ENCODE peak calls at places on chromosomes 1 and 21, in nine cellular contexts. One of them, this sample, is unnamed.

GRCh38 chr1:34781844-34782391 is 904 bp downstream of the GJB3 start:
- DNase-seq in HS-27A: no peak
- DNase-seq in hepatocyte: no peak
- DNase-seq in skeletal muscle cell: no peak
- DNase-seq in hypothalamus: no peak
- DNase-seq in activated naive CD8-positive, alpha-beta T cell treated with anti-CD3 and anti-CD28 coated beads, Interleukin-2, amount 50 U/mL, for 24 hours: no peak
- DNase-seq in NCI-H1092 treated with DMSO at 0.1 percent for 48 hours: no peak
- DNase-seq in NCI-H1436: no peak
- DNase-seq in AG08395: no peak
- DNase-seq in this sample: no peak

GRCh38 chr1:172941945-172942344 is 108.8 kb downstream of the TNFSF18 start:
- DNase-seq in HS-27A: no peak
- DNase-seq in hepatocyte: no peak
- DNase-seq in skeletal muscle cell: no peak
- DNase-seq in hypothalamus: no peak
- DNase-seq in activated naive CD8-positive, alpha-beta T cell treated with anti-CD3 and anti-CD28 coated beads, Interleukin-2, amount 50 U/mL, for 24 hours: no peak
- DNase-seq in NCI-H1092 treated with DMSO at 0.1 percent for 48 hours: no peak
- DNase-seq in NCI-H1436: no peak
- DNase-seq in AG08395: no peak
- DNase-seq in this sample: no peak

GRCh38 chr1:113109908-113110554 is 37.0 kb downstream of the LRIG2 start:
- DNase-seq in HS-27A: no peak
- DNase-seq in hepatocyte: peak; percentile 35
- DNase-seq in skeletal muscle cell: peak; percentile 83
- DNase-seq in hypothalamus: peak; percentile 23
- DNase-seq in activated naive CD8-positive, alpha-beta T cell treated with anti-CD3 and anti-CD28 coated beads, Interleukin-2, amount 50 U/mL, for 24 hours: no peak
- DNase-seq in NCI-H1092 treated with DMSO at 0.1 percent for 48 hours: no peak
- DNase-seq in NCI-H1436: no peak
- DNase-seq in AG08395: peak; percentile 95
- DNase-seq in this sample: no peak

GRCh38 chr1:51558375-51558924 is 39.4 kb upstream of the EPS15 start:
- DNase-seq in HS-27A: peak; percentile 99
- DNase-seq in hepatocyte: no peak
- DNase-seq in skeletal muscle cell: no peak
- DNase-seq in hypothalamus: no peak
- DNase-seq in activated naive CD8-positive, alpha-beta T cell treated with anti-CD3 and anti-CD28 coated beads, Interleukin-2, amount 50 U/mL, for 24 hours: no peak
- DNase-seq in NCI-H1092 treated with DMSO at 0.1 percent for 48 hours: no peak
- DNase-seq in NCI-H1436: no peak
- DNase-seq in AG08395: peak; percentile 39
- DNase-seq in this sample: no peak

GRCh38 chr1:80776286-80776685 is 1024.4 kb upstream of the ADGRL2 start:
- DNase-seq in HS-27A: no peak
- DNase-seq in hepatocyte: peak; percentile 29
- DNase-seq in skeletal muscle cell: no peak
- DNase-seq in hypothalamus: no peak
- DNase-seq in activated naive CD8-positive, alpha-beta T cell treated with anti-CD3 and anti-CD28 coated beads, Interleukin-2, amount 50 U/mL, for 24 hours: no peak
- DNase-seq in NCI-H1092 treated with DMSO at 0.1 percent for 48 hours: no peak
- DNase-seq in NCI-H1436: no peak
- DNase-seq in AG08395: no peak
- DNase-seq in this sample: no peak

GRCh38 chr1:60949154-60949825 is 133.1 kb upstream of the NFIA start:
- DNase-seq in HS-27A: no peak
- DNase-seq in hepatocyte: no peak
- DNase-seq in skeletal muscle cell: no peak
- DNase-seq in hypothalamus: no peak
- DNase-seq in activated naive CD8-positive, alpha-beta T cell treated with anti-CD3 and anti-CD28 coated beads, Interleukin-2, amount 50 U/mL, for 24 hours: no peak
- DNase-seq in NCI-H1092 treated with DMSO at 0.1 percent for 48 hours: no peak
- DNase-seq in NCI-H1436: no peak
- DNase-seq in AG08395: no peak
- DNase-seq in this sample: no peak

GRCh38 chr1:177306019-177306415 is 135.3 kb downstream of the BRINP2 start:
- DNase-seq in HS-27A: no peak
- DNase-seq in hepatocyte: no peak
- DNase-seq in skeletal muscle cell: no peak
- DNase-seq in hypothalamus: no peak
- DNase-seq in activated naive CD8-positive, alpha-beta T cell treated with anti-CD3 and anti-CD28 coated beads, Interleukin-2, amount 50 U/mL, for 24 hours: no peak
- DNase-seq in NCI-H1092 treated with DMSO at 0.1 percent for 48 hours: no peak
- DNase-seq in NCI-H1436: no peak
- DNase-seq in AG08395: no peak
- DNase-seq in this sample: no peak

GRCh38 chr1:173048629-173049326 is 2.0 kb downstream of the TNFSF18 start:
- DNase-seq in HS-27A: no peak
- DNase-seq in hepatocyte: no peak
- DNase-seq in skeletal muscle cell: no peak
- DNase-seq in hypothalamus: no peak
- DNase-seq in activated naive CD8-positive, alpha-beta T cell treated with anti-CD3 and anti-CD28 coated beads, Interleukin-2, amount 50 U/mL, for 24 hours: no peak
- DNase-seq in NCI-H1092 treated with DMSO at 0.1 percent for 48 hours: no peak
- DNase-seq in NCI-H1436: no peak
- DNase-seq in AG08395: peak; percentile 32
- DNase-seq in this sample: no peak

GRCh38 chr1:14320986-14321385 is 277.5 kb upstream of the KAZN start:
- DNase-seq in HS-27A: no peak
- DNase-seq in hepatocyte: no peak
- DNase-seq in skeletal muscle cell: no peak
- DNase-seq in hypothalamus: no peak
- DNase-seq in activated naive CD8-positive, alpha-beta T cell treated with anti-CD3 and anti-CD28 coated beads, Interleukin-2, amount 50 U/mL, for 24 hours: no peak
- DNase-seq in NCI-H1092 treated with DMSO at 0.1 percent for 48 hours: no peak
- DNase-seq in NCI-H1436: no peak
- DNase-seq in AG08395: no peak
- DNase-seq in this sample: no peak

GRCh38 chr1:14980801-14981200 is 172.7 kb upstream of the TMEM51 start:
- DNase-seq in HS-27A: no peak
- DNase-seq in hepatocyte: no peak
- DNase-seq in skeletal muscle cell: peak; percentile 36
- DNase-seq in hypothalamus: peak; percentile 15
- DNase-seq in activated naive CD8-positive, alpha-beta T cell treated with anti-CD3 and anti-CD28 coated beads, Interleukin-2, amount 50 U/mL, for 24 hours: no peak
- DNase-seq in NCI-H1092 treated with DMSO at 0.1 percent for 48 hours: no peak
- DNase-seq in NCI-H1436: no peak
- DNase-seq in AG08395: no peak
- DNase-seq in this sample: no peak

GRCh38 chr1:1337793-1338147 is 6.7 kb downstream of the TAS1R3 start:
- DNase-seq in HS-27A: no peak
- DNase-seq in hepatocyte: no peak
- DNase-seq in skeletal muscle cell: no peak
- DNase-seq in hypothalamus: no peak
- DNase-seq in activated naive CD8-positive, alpha-beta T cell treated with anti-CD3 and anti-CD28 coated beads, Interleukin-2, amount 50 U/mL, for 24 hours: peak; percentile 63
- DNase-seq in NCI-H1092 treated with DMSO at 0.1 percent for 48 hours: no peak
- DNase-seq in NCI-H1436: no peak
- DNase-seq in AG08395: no peak
- DNase-seq in this sample: no peak

GRCh38 chr1:171139890-171140289 is 45.2 kb upstream of the FMO2 start:
- DNase-seq in HS-27A: no peak
- DNase-seq in hepatocyte: no peak
- DNase-seq in skeletal muscle cell: no peak
- DNase-seq in hypothalamus: no peak
- DNase-seq in activated naive CD8-positive, alpha-beta T cell treated with anti-CD3 and anti-CD28 coated beads, Interleukin-2, amount 50 U/mL, for 24 hours: no peak
- DNase-seq in NCI-H1092 treated with DMSO at 0.1 percent for 48 hours: no peak
- DNase-seq in NCI-H1436: peak; percentile 12
- DNase-seq in AG08395: no peak
- DNase-seq in this sample: no peak

GRCh38 chr1:3771108-3772026 is 1.2 kb upstream of the SMIM1 start:
- DNase-seq in HS-27A: no peak
- DNase-seq in hepatocyte: no peak
- DNase-seq in skeletal muscle cell: no peak
- DNase-seq in hypothalamus: no peak
- DNase-seq in activated naive CD8-positive, alpha-beta T cell treated with anti-CD3 and anti-CD28 coated beads, Interleukin-2, amount 50 U/mL, for 24 hours: peak; percentile 17
- DNase-seq in NCI-H1092 treated with DMSO at 0.1 percent for 48 hours: no peak
- DNase-seq in NCI-H1436: no peak
- DNase-seq in AG08395: no peak
- DNase-seq in this sample: no peak

GRCh38 chr1:80023366-80023765 is 1016.8 kb upstream of the ADGRL4 start:
- DNase-seq in HS-27A: no peak
- DNase-seq in hepatocyte: no peak
- DNase-seq in skeletal muscle cell: no peak
- DNase-seq in hypothalamus: no peak
- DNase-seq in activated naive CD8-positive, alpha-beta T cell treated with anti-CD3 and anti-CD28 coated beads, Interleukin-2, amount 50 U/mL, for 24 hours: no peak
- DNase-seq in NCI-H1092 treated with DMSO at 0.1 percent for 48 hours: no peak
- DNase-seq in NCI-H1436: no peak
- DNase-seq in AG08395: peak; percentile 15
- DNase-seq in this sample: no peak

GRCh38 chr1:24364605-24364974 is 45.4 kb downstream of the GRHL3 start:
- DNase-seq in HS-27A: no peak
- DNase-seq in hepatocyte: no peak
- DNase-seq in skeletal muscle cell: no peak
- DNase-seq in hypothalamus: no peak
- DNase-seq in activated naive CD8-positive, alpha-beta T cell treated with anti-CD3 and anti-CD28 coated beads, Interleukin-2, amount 50 U/mL, for 24 hours: no peak
- DNase-seq in NCI-H1092 treated with DMSO at 0.1 percent for 48 hours: no peak
- DNase-seq in NCI-H1436: no peak
- DNase-seq in AG08395: no peak
- DNase-seq in this sample: no peak

GRCh38 chr1:54336121-54336520 is 70.1 kb downstream of the SSBP3 start:
- DNase-seq in HS-27A: no peak
- DNase-seq in hepatocyte: no peak
- DNase-seq in skeletal muscle cell: no peak
- DNase-seq in hypothalamus: no peak
- DNase-seq in activated naive CD8-positive, alpha-beta T cell treated with anti-CD3 and anti-CD28 coated beads, Interleukin-2, amount 50 U/mL, for 24 hours: no peak
- DNase-seq in NCI-H1092 treated with DMSO at 0.1 percent for 48 hours: no peak
- DNase-seq in NCI-H1436: no peak
- DNase-seq in AG08395: no peak
- DNase-seq in this sample: no peak

GRCh38 chr1:111857251-111857651 is 101.5 kb downstream of the DDX20 start:
- DNase-seq in HS-27A: no peak
- DNase-seq in hepatocyte: no peak
- DNase-seq in skeletal muscle cell: no peak
- DNase-seq in hypothalamus: peak; percentile 49
- DNase-seq in activated naive CD8-positive, alpha-beta T cell treated with anti-CD3 and anti-CD28 coated beads, Interleukin-2, amount 50 U/mL, for 24 hours: no peak
- DNase-seq in NCI-H1092 treated with DMSO at 0.1 percent for 48 hours: peak; percentile 51
- DNase-seq in NCI-H1436: no peak
- DNase-seq in AG08395: no peak
- DNase-seq in this sample: no peak

GRCh38 chr1:13899856-13900255 is 199.9 kb downstream of the PRDM2 start:
- DNase-seq in HS-27A: no peak
- DNase-seq in hepatocyte: no peak
- DNase-seq in skeletal muscle cell: peak; percentile 73
- DNase-seq in hypothalamus: no peak
- DNase-seq in activated naive CD8-positive, alpha-beta T cell treated with anti-CD3 and anti-CD28 coated beads, Interleukin-2, amount 50 U/mL, for 24 hours: no peak
- DNase-seq in NCI-H1092 treated with DMSO at 0.1 percent for 48 hours: no peak
- DNase-seq in NCI-H1436: no peak
- DNase-seq in AG08395: peak; percentile 45
- DNase-seq in this sample: no peak

GRCh38 chr1:171501305-171502021 is 16.1 kb downstream of the PRRC2C start:
- DNase-seq in HS-27A: no peak
- DNase-seq in hepatocyte: no peak
- DNase-seq in skeletal muscle cell: no peak
- DNase-seq in hypothalamus: no peak
- DNase-seq in activated naive CD8-positive, alpha-beta T cell treated with anti-CD3 and anti-CD28 coated beads, Interleukin-2, amount 50 U/mL, for 24 hours: no peak
- DNase-seq in NCI-H1092 treated with DMSO at 0.1 percent for 48 hours: no peak
- DNase-seq in NCI-H1436: no peak
- DNase-seq in AG08395: no peak
- DNase-seq in this sample: no peak

GRCh38 chr1:31750858-31751638 is 13.1 kb downstream of the ADGRB2 start:
- DNase-seq in HS-27A: no peak
- DNase-seq in hepatocyte: no peak
- DNase-seq in skeletal muscle cell: no peak
- DNase-seq in hypothalamus: no peak
- DNase-seq in activated naive CD8-positive, alpha-beta T cell treated with anti-CD3 and anti-CD28 coated beads, Interleukin-2, amount 50 U/mL, for 24 hours: no peak
- DNase-seq in NCI-H1092 treated with DMSO at 0.1 percent for 48 hours: no peak
- DNase-seq in NCI-H1436: no peak
- DNase-seq in AG08395: peak; percentile 79
- DNase-seq in this sample: no peak

GRCh38 chr1:94992161-94992560 is 65.3 kb upstream of the CNN3 start:
- DNase-seq in HS-27A: no peak
- DNase-seq in hepatocyte: no peak
- DNase-seq in skeletal muscle cell: no peak
- DNase-seq in hypothalamus: no peak
- DNase-seq in activated naive CD8-positive, alpha-beta T cell treated with anti-CD3 and anti-CD28 coated beads, Interleukin-2, amount 50 U/mL, for 24 hours: no peak
- DNase-seq in NCI-H1092 treated with DMSO at 0.1 percent for 48 hours: no peak
- DNase-seq in NCI-H1436: no peak
- DNase-seq in AG08395: no peak
- DNase-seq in this sample: no peak

GRCh38 chr1:219163401-219163954 is 10.2 kb upstream of the LYPLAL1 start:
- DNase-seq in HS-27A: no peak
- DNase-seq in hepatocyte: no peak
- DNase-seq in skeletal muscle cell: no peak
- DNase-seq in hypothalamus: no peak
- DNase-seq in activated naive CD8-positive, alpha-beta T cell treated with anti-CD3 and anti-CD28 coated beads, Interleukin-2, amount 50 U/mL, for 24 hours: no peak
- DNase-seq in NCI-H1092 treated with DMSO at 0.1 percent for 48 hours: no peak
- DNase-seq in NCI-H1436: no peak
- DNase-seq in AG08395: no peak
- DNase-seq in this sample: no peak

GRCh38 chr21:44485254-44485793 is 30.0 kb downstream of the LRRC3 start:
- DNase-seq in HS-27A: no peak
- DNase-seq in hepatocyte: peak; percentile 75
- DNase-seq in skeletal muscle cell: no peak
- DNase-seq in hypothalamus: no peak
- DNase-seq in activated naive CD8-positive, alpha-beta T cell treated with anti-CD3 and anti-CD28 coated beads, Interleukin-2, amount 50 U/mL, for 24 hours: peak; percentile 10
- DNase-seq in NCI-H1092 treated with DMSO at 0.1 percent for 48 hours: peak; percentile 86
- DNase-seq in NCI-H1436: no peak
- DNase-seq in AG08395: no peak
- DNase-seq in this sample: no peak

GRCh38 chr1:229596961-229597699 is 28.8 kb downstream of the TAF5L start:
- DNase-seq in HS-27A: peak; percentile 3
- DNase-seq in hepatocyte: no peak
- DNase-seq in skeletal muscle cell: peak; percentile 16
- DNase-seq in hypothalamus: no peak
- DNase-seq in activated naive CD8-positive, alpha-beta T cell treated with anti-CD3 and anti-CD28 coated beads, Interleukin-2, amount 50 U/mL, for 24 hours: no peak
- DNase-seq in NCI-H1092 treated with DMSO at 0.1 percent for 48 hours: no peak
- DNase-seq in NCI-H1436: no peak
- DNase-seq in AG08395: peak; percentile 83
- DNase-seq in this sample: no peak

GRCh38 chr1:229863651-229864545 is 203.1 kb upstream of the GALNT2 start:
- DNase-seq in HS-27A: no peak
- DNase-seq in hepatocyte: no peak
- DNase-seq in skeletal muscle cell: no peak
- DNase-seq in hypothalamus: peak; percentile 14
- DNase-seq in activated naive CD8-positive, alpha-beta T cell treated with anti-CD3 and anti-CD28 coated beads, Interleukin-2, amount 50 U/mL, for 24 hours: no peak
- DNase-seq in NCI-H1092 treated with DMSO at 0.1 percent for 48 hours: no peak
- DNase-seq in NCI-H1436: no peak
- DNase-seq in AG08395: no peak
- DNase-seq in this sample: no peak

GRCh38 chr1:212162635-212163034 is 122.6 kb upstream of the PPP2R5A start:
- DNase-seq in HS-27A: no peak
- DNase-seq in hepatocyte: no peak
- DNase-seq in skeletal muscle cell: peak; percentile 29
- DNase-seq in hypothalamus: no peak
- DNase-seq in activated naive CD8-positive, alpha-beta T cell treated with anti-CD3 and anti-CD28 coated beads, Interleukin-2, amount 50 U/mL, for 24 hours: peak; percentile 20
- DNase-seq in NCI-H1092 treated with DMSO at 0.1 percent for 48 hours: peak; percentile 21
- DNase-seq in NCI-H1436: no peak
- DNase-seq in AG08395: peak; percentile 43
- DNase-seq in this sample: no peak

GRCh38 chr21:28712396-28712795 is 280.3 kb downstream of the LTN1 start:
- DNase-seq in HS-27A: no peak
- DNase-seq in hepatocyte: no peak
- DNase-seq in skeletal muscle cell: no peak
- DNase-seq in hypothalamus: no peak
- DNase-seq in activated naive CD8-positive, alpha-beta T cell treated with anti-CD3 and anti-CD28 coated beads, Interleukin-2, amount 50 U/mL, for 24 hours: no peak
- DNase-seq in NCI-H1092 treated with DMSO at 0.1 percent for 48 hours: no peak
- DNase-seq in NCI-H1436: no peak
- DNase-seq in AG08395: peak; percentile 7
- DNase-seq in this sample: no peak

GRCh38 chr1:215682232-215682631 is 115.1 kb downstream of the KCTD3 start:
- DNase-seq in HS-27A: no peak
- DNase-seq in hepatocyte: no peak
- DNase-seq in skeletal muscle cell: no peak
- DNase-seq in hypothalamus: no peak
- DNase-seq in activated naive CD8-positive, alpha-beta T cell treated with anti-CD3 and anti-CD28 coated beads, Interleukin-2, amount 50 U/mL, for 24 hours: no peak
- DNase-seq in NCI-H1092 treated with DMSO at 0.1 percent for 48 hours: peak; percentile 46
- DNase-seq in NCI-H1436: peak; percentile 16
- DNase-seq in AG08395: no peak
- DNase-seq in this sample: no peak

GRCh38 chr1:46188295-46189030 is 9.8 kb downstream of the POMGNT1 start:
- DNase-seq in HS-27A: no peak
- DNase-seq in hepatocyte: no peak
- DNase-seq in skeletal muscle cell: no peak
- DNase-seq in hypothalamus: no peak
- DNase-seq in activated naive CD8-positive, alpha-beta T cell treated with anti-CD3 and anti-CD28 coated beads, Interleukin-2, amount 50 U/mL, for 24 hours: no peak
- DNase-seq in NCI-H1092 treated with DMSO at 0.1 percent for 48 hours: no peak
- DNase-seq in NCI-H1436: no peak
- DNase-seq in AG08395: peak; percentile 30
- DNase-seq in this sample: no peak

GRCh38 chr1:26094076-26094669 is 17.5 kb upstream of the PDIK1L start:
- DNase-seq in HS-27A: no peak
- DNase-seq in hepatocyte: no peak
- DNase-seq in skeletal muscle cell: no peak
- DNase-seq in hypothalamus: no peak
- DNase-seq in activated naive CD8-positive, alpha-beta T cell treated with anti-CD3 and anti-CD28 coated beads, Interleukin-2, amount 50 U/mL, for 24 hours: no peak
- DNase-seq in NCI-H1092 treated with DMSO at 0.1 percent for 48 hours: no peak
- DNase-seq in NCI-H1436: no peak
- DNase-seq in AG08395: no peak
- DNase-seq in this sample: no peak

GRCh38 chr1:79293611-79294010 is 287.1 kb upstream of the ADGRL4 start:
- DNase-seq in HS-27A: no peak
- DNase-seq in hepatocyte: no peak
- DNase-seq in skeletal muscle cell: peak; percentile 59
- DNase-seq in hypothalamus: no peak
- DNase-seq in activated naive CD8-positive, alpha-beta T cell treated with anti-CD3 and anti-CD28 coated beads, Interleukin-2, amount 50 U/mL, for 24 hours: no peak
- DNase-seq in NCI-H1092 treated with DMSO at 0.1 percent for 48 hours: no peak
- DNase-seq in NCI-H1436: no peak
- DNase-seq in AG08395: no peak
- DNase-seq in this sample: no peak